ENCODE peak calls at places on chromosome 18, in eight cellular contexts. Y, D, G, L, X, I, A and Q are unnamed samples.

GRCh38 chr18:30522288-30522929 is 520.1 kb downstream of the DSC3 start:
- DNase-seq in Y (no peak), A (no peak), G (no peak), X (no peak), I (no peak), L (peak; percentile 64), D (no peak), Q (no peak)

GRCh38 chr18:48213791-48214190 is 195.4 kb downstream of the ZBTB7C start:
- DNase-seq in Y (no peak), X (no peak), G (no peak), D (no peak), L (no peak), I (no peak), A (no peak), Q (no peak)

GRCh38 chr18:1104265-1104792 is 199.7 kb downstream of the ADCYAP1 start:
- DNase-seq in Y (no peak), G (no peak), I (no peak), A (no peak), X (no peak), D (no peak), L (no peak), Q (no peak)

GRCh38 chr18:50284226-50284885 is 3.0 kb upstream of the MBD1 start:
- DNase-seq in I (no peak), X (no peak), G (no peak), A (no peak), L (no peak), Y (no peak), D (no peak), Q (no peak)

GRCh38 chr18:32308493-32309120 is 118.8 kb downstream of the MEP1B start:
- DNase-seq in D (no peak), A (no peak), Y (no peak), G (no peak), X (no peak), L (no peak), I (no peak), Q (no peak)

GRCh38 chr18:37328946-37329719 is 236.5 kb downstream of the CELF4 start:
- DNase-seq in Y (no peak), G (no peak), L (no peak), I (no peak), X (no peak), D (no peak), A (no peak), Q (no peak)

GRCh38 chr18:12686100-12686499 is 16.4 kb downstream of the CEP76 start:
- DNase-seq in L (peak; percentile 11), G (no peak), Y (no peak), X (no peak), D (no peak), I (no peak), A (no peak), Q (no peak)

GRCh38 chr18:10013621-10014543 is 100.1 kb downstream of the VAPA start:
- DNase-seq in Y (no peak), A (peak; percentile 72), D (no peak), L (no peak), I (no peak), X (no peak), G (no peak), Q (peak; percentile 54)

GRCh38 chr18:23859466-23860352 is 154.8 kb upstream of the TTC39C start:
- DNase-seq in G (no peak), A (no peak), L (no peak), I (peak; percentile 41), D (no peak), X (no peak), Y (no peak), Q (no peak)

DNA sequence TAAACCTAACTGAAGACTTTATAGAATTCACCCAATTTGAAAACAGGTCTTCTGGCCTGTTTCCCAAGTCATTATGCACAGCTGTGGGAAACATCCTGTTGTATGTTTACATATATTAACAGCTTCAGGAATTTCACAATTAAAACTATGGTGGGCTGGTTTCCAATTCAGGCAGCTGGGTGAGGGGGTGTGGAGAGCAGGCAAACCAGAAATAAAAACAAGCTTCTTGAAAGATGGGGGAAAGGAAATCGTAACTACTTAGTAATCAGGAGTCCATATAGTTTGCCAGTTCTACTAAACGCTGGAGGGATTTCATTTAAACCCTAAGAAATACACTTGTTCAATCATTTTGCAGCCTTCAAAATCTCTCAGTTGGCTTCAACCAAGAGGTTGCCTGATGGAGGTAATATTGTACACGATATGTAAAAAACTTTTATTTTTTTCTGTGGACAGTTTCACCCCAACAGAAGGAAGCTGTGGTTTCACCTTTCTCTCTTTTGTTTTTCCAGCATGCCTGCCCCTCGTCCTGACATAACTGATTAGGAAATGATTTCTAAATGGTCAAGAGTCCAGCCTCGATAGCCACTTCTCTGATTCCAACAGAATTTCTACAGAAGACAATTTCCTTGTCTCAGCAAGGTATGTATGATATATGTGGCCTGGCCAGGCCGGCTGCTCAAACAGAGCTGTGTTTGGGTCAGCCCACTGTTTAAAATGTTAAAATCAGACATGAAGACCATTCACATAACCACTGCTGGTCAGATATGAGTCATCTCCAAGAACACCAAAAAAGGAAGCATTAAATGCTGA is 22.6 kb downstream of the ATP8B1 start:
- DNase-seq in A (no peak), I (no peak), D (no peak), G (no peak), Y (no peak), L (no peak), X (no peak), Q (peak; percentile 50)
- H3K4me1 ChIP-seq in A (peaks cover 30% of the 10 kb centered on the region), I (no peaks in the 10 kb centered on the region), D (no peaks in the 10 kb centered on the region), G (peaks cover 9% of the 10 kb centered on the region), Y (no peaks in the 10 kb centered on the region), L (peaks cover 13% of the 10 kb centered on the region), X (no peaks in the 10 kb centered on the region), Q (peaks cover 75% of the 10 kb centered on the region)

GRCh38 chr18:2312440-2312839 is 258.9 kb downstream of the METTL4 start:
- DNase-seq in G (no peak), X (no peak), L (no peak), I (no peak), A (no peak), D (no peak), Y (no peak), Q (no peak)

GRCh38 chr18:2313332-2313731 is 258.0 kb downstream of the METTL4 start:
- DNase-seq in D (no peak), L (no peak), Y (no peak), G (no peak), X (no peak), A (no peak), I (no peak), Q (no peak)

GRCh38 chr18:2316686-2317308 is 254.5 kb downstream of the METTL4 start:
- DNase-seq in Y (peak; percentile 20), L (no peak), A (no peak), I (no peak), G (no peak), D (no peak), X (no peak), Q (no peak)

GRCh38 chr18:2310824-2311349 is 260.4 kb downstream of the METTL4 start:
- DNase-seq in Y (no peak), A (no peak), L (no peak), D (no peak), G (no peak), I (no peak), X (no peak), Q (no peak)

DNA sequence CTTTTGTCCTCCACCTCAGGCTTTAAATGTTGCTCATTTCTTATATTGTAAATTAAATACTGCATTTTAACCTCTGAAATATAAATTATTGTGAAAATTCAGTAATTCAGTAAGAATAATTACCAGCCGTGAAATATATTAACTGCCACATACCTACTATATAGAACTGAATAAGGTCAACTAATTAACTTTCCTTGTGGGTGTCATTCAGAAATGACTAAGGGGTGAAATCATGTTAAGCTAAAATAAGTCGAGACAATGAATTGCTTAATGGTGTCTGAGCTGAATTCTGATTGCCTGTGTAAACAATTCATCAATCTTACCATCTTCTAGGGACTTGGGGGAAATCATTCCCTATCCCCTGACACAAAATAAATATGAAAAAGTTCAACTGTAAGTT is 255.2 kb downstream of the METTL4 start:
- DNase-seq in I (no peak), L (no peak), G (no peak), Y (no peak), D (no peak), X (no peak), A (no peak), Q (no peak)
- H3K27ac ChIP-seq in I (no peak overlapping the region), L (no peak overlapping the region), G (no peak overlapping the region), Y (no peak overlapping the region), D (no peak overlapping the region), X (no peak overlapping the region), A (no peak overlapping the region), Q (no peak overlapping the region)

GRCh38 chr18:47110875-47111274 is 39.4 kb downstream of the HDHD2 start:
- DNase-seq in I (no peak), G (no peak), D (no peak), Y (no peak), A (no peak), X (no peak), L (no peak), Q (no peak)

GRCh38 chr18:47109049-47109448 is 41.3 kb downstream of the HDHD2 start:
- DNase-seq in G (no peak), L (peak; percentile 19), X (no peak), A (no peak), Y (no peak), D (no peak), I (no peak), Q (no peak)

GRCh38 chr18:47109720-47110119 is 40.6 kb downstream of the HDHD2 start:
- DNase-seq in A (no peak), X (no peak), I (no peak), G (no peak), D (no peak), Y (no peak), L (no peak), Q (no peak)

GRCh38 chr18:47113796-47114540 is 36.3 kb downstream of the HDHD2 start:
- DNase-seq in Y (no peak), L (peak; percentile 61), A (no peak), G (no peak), I (no peak), X (no peak), D (no peak), Q (no peak)

GRCh38 chr18:47108373-47108772 is 41.9 kb downstream of the HDHD2 start:
- DNase-seq in Y (no peak), A (no peak), I (no peak), L (no peak), D (no peak), G (no peak), X (peak; percentile 29), Q (no peak)
- H3K4me3 ChIP-seq in Y (no peak overlapping the region), A (no peak overlapping the region), I (no peak overlapping the region), L (no peak overlapping the region), D (no peak overlapping the region), G (no peak overlapping the region), X (no peak overlapping the region), Q (no peak overlapping the region)

DNA sequence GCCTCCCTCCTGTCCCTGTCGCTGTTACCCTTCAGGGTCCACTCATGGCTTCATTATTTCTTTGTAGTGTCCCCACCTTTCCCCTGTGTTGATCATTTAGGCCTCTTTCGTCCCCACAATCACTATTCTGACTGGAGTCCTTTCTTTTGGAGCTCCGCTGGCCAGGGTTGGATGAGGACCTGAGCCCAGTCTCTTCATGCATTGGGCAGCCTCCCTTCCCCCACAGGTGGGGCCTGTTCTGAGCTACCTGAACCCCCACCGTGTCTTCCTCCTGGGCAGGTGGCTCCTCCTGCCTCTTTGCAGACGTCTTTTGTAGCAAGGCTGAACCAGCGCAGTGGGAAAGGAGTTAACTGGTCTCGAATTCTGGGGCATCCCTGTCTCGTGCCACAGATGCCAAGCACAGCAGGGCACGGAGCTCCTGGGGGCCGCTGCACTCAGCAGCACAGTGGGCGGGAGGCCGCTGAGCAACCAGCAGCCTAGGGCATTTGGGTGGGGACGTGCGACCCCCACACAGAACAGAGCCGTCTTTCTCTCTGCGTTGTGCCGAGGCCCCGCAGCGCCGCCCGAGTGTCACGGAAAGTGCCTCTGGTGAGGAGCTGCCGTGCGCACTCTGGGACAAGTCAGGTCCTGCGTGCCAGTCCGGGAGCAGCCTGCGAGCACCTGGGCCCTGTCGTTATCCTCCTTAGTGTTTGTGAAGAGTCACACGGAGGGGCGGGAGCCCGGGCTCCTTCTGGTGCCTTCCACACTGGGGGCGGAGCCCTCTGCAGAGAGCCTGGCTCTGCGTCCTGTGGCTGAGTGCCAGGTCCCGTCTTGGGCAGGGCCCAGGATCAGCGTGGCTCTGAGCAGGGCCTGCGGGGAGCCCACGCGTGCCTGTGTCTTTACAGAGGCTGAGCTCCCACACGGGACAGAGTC is 130.1 kb downstream of the NFATC1 start:
- DNase-seq in D (no peak), Y (no peak), X (no peak), L (no peak), A (no peak), I (no peak), G (peak; percentile 77), Q (peak; percentile 78)
- H3K4me1 ChIP-seq in D (peaks cover 43% of the 10 kb centered on the region), Y (no peaks in the 10 kb centered on the region), X (no peaks in the 10 kb centered on the region), L (no peaks in the 10 kb centered on the region), A (peaks cover 36% of the 10 kb centered on the region), I (no peaks in the 10 kb centered on the region), G (no peaks in the 10 kb centered on the region), Q (peaks cover 10% of the 10 kb centered on the region)